ENCODE peak calls at places on chromosomes 5 and 9, in five cellular contexts. C is effector CD4-positive, alpha-beta T cell; G is fibroblast of the aortic adventitia; Y is astrocyte of the spinal cord; T is type B pancreatic cell. D is an unnamed sample.

GRCh38 chr5:96935556-96936430 is at the start of gene LNPEP:
- DNase-seq in T (peak; percentile 97), Y (peak; percentile 98), C (peak; percentile 91), G (peak; percentile 96), D (peak; percentile 99)

GRCh38 chr9:136700959-136701664 is 11.3 kb upstream of the DIPK1B start:
- DNase-seq in T (no peak), Y (no peak), C (peak; percentile 35), G (no peak), D (no peak)

GRCh38 chr5:153147891-153148623 is 342.4 kb upstream of the GRIA1 start:
- DNase-seq in C (no peak), G (peak; percentile 18), T (no peak), Y (peak; percentile 66), D (peak; percentile 72)

GRCh38 chr5:139814191-139814601 is 18.6 kb downstream of the PSD2 start:
- DNase-seq in Y (no peak), G (no peak), T (no peak), C (no peak), D (no peak)

GRCh38 chr9:131278421-131279111 is 2.3 kb upstream of the FAM78A start:
- DNase-seq in Y (no peak), T (no peak), C (no peak), G (no peak), D (no peak)

GRCh38 chr5:179288101-179288808 is 57.0 kb downstream of the ADAMTS2 start:
- DNase-seq in Y (no peak), C (no peak), T (no peak), G (no peak), D (no peak)

GRCh38 chr5:177435847-177436536 is 9.5 kb downstream of the GRK6 start:
- DNase-seq in G (no peak), T (no peak), Y (no peak), C (no peak), D (no peak)

GRCh38 chr5:69493235-69493925 is 790 bp downstream of the OCLN start:
- DNase-seq in Y (no peak), T (peak; percentile 69), C (no peak), G (peak; percentile 15), D (peak; percentile 55)

GRCh38 chr5:147382776-147383175 is 127.1 kb downstream of the DPYSL3 start:
- DNase-seq in T (no peak), C (no peak), Y (no peak), G (no peak), D (no peak)

GRCh38 chr5:79853676-79854418 is 137.2 kb downstream of the MTX3 start:
- DNase-seq in G (no peak), Y (no peak), C (no peak), T (peak; percentile 18), D (no peak)